ENCODE peak calls at places on chromosome 2, in ten cellular contexts. V is fibroblast of the aortic adventitia, I is NCI-H146, M is naive B cell, B is endothelial cell, P is skeletal muscle cell, L is ELR, Y is ACHN, Z is left cardiac atrium, W is aorta. T is an unnamed sample.

GRCh38 chr2:176123483-176123843 is 944 bp downstream of the HOXD9 start:
- DNase-seq in P (no peak), V (no peak), I (no peak), M (no peak), L (no peak), B (no peak), W (no peak), Z (no peak), Y (no peak), T (no peak)

GRCh38 chr2:74778381-74779371 is 55.3 kb upstream of the HK2 start:
- DNase-seq in Z (peak), V (no peak), P (no peak), I (peak), L (peak), Y (no peak), B (peak), W (peak), M (no peak), T (peak)

GRCh38 chr2:6325616-6326015 is 540.1 kb downstream of the CMPK2 start:
- DNase-seq in I (peak), L (no peak), B (no peak), Y (no peak), M (no peak), Z (no peak), P (no peak), W (no peak), V (no peak), T (no peak)

GRCh38 chr2:46615555-46616487 is 136.5 kb downstream of the TMEM247 start:
- DNase-seq in Y (peak), Z (no peak), M (peak), L (peak), I (no peak), P (no peak), B (peak), W (no peak), V (peak), T (no peak)

GRCh38 chr2:138503087-138503442 is 1.5 kb downstream of the SPOPL start:
- DNase-seq in L (peak), M (peak), V (no peak), B (no peak), I (no peak), W (no peak), Z (no peak), P (no peak), Y (peak), T (no peak)

GRCh38 chr2:229802785-229803184 is 88.4 kb upstream of the DNER start:
- DNase-seq in B (no peak), V (no peak), P (no peak), Y (no peak), L (no peak), Z (no peak), I (no peak), M (no peak), W (no peak), T (no peak)

GRCh38 chr2:189685540-189686229 is 11.2 kb downstream of the ANKAR start:
- DNase-seq in M (no peak), V (peak), I (no peak), P (peak), W (peak), Z (peak), Y (peak), B (no peak), L (peak), T (no peak)

GRCh38 chr2:213161759-213162514 is 10.5 kb upstream of the IKZF2 start:
- DNase-seq in W (no peak), B (no peak), M (no peak), P (no peak), V (peak), I (no peak), L (peak), Z (no peak), Y (no peak), T (no peak)

GRCh38 chr2:54624611-54625071 is 98.8 kb upstream of the EML6 start:
- DNase-seq in I (no peak), W (no peak), L (no peak), V (peak), Z (peak), B (no peak), M (no peak), Y (no peak), P (peak), T (no peak)

GRCh38 chr2:11101430-11101829 is 53.8 kb upstream of the SLC66A3 start:
- DNase-seq in L (no peak), P (no peak), Y (no peak), W (no peak), V (no peak), M (no peak), B (no peak), I (no peak), Z (no peak), T (no peak)

GRCh38 chr2:216590780-216591179 is 42.4 kb upstream of the IGFBP2 start:
- DNase-seq in I (no peak), W (peak), L (peak), Z (peak), B (no peak), Y (no peak), P (no peak), V (peak), M (no peak), T (no peak)

GRCh38 chr2:88950010-88950409 is 258.5 kb downstream of the RPIA start:
- DNase-seq in B (peak), M (peak), V (peak), Y (peak), Z (no peak), I (peak), P (no peak), L (peak), W (no peak), T (no peak)

GRCh38 chr2:79114797-79115494 is 5.3 kb upstream of the REG1A start:
- DNase-seq in M (no peak), W (no peak), Y (no peak), V (no peak), L (no peak), P (no peak), Z (no peak), I (no peak), B (no peak), T (no peak)

GRCh38 chr2:159177957-159178356 is 108.5 kb downstream of the WDSUB1 start:
- DNase-seq in Z (no peak), V (no peak), P (no peak), W (no peak), B (no peak), I (peak), Y (no peak), M (no peak), L (no peak), T (no peak)

GRCh38 chr2:43556256-43556655 is 39.6 kb downstream of the THADA start:
- DNase-seq in V (no peak), P (no peak), I (no peak), B (no peak), L (no peak), M (no peak), W (no peak), Y (no peak), Z (no peak), T (no peak)

GRCh38 chr2:54065411-54065810 is 50.0 kb upstream of the ACYP2 start:
- DNase-seq in L (peak), M (no peak), B (no peak), W (no peak), I (no peak), P (peak), Y (peak), Z (no peak), V (peak), T (no peak)

GRCh38 chr2:99640568-99641215 is 150.9 kb upstream of the REV1 start:
- DNase-seq in V (no peak), Z (no peak), I (no peak), M (no peak), B (no peak), P (no peak), L (no peak), Y (no peak), W (no peak), T (no peak)

GRCh38 chr2:112829247-112829646 is 7.3 kb downstream of the IL1B start:
- DNase-seq in I (no peak), L (peak), M (no peak), P (no peak), W (no peak), B (no peak), V (no peak), Z (no peak), Y (no peak), T (no peak)

GRCh38 chr2:158953926-158954763 is 14.3 kb upstream of the TANC1 start:
- DNase-seq in Z (peak), B (no peak), L (peak), W (peak), M (no peak), I (peak), P (peak), Y (peak), V (peak), T (no peak)

GRCh38 chr2:47198985-47199451 is 43.9 kb upstream of the STPG4 start:
- DNase-seq in Z (no peak), M (no peak), V (peak), P (peak), W (no peak), L (peak), I (no peak), B (no peak), Y (no peak), T (no peak)

GRCh38 chr2:236086971-236087465 is 81.2 kb downstream of the GBX2 start:
- DNase-seq in P (no peak), I (peak), M (no peak), B (no peak), W (no peak), V (no peak), Z (no peak), Y (peak), L (no peak), T (no peak)

GRCh38 chr2:166240387-166241313 is 112.8 kb upstream of the SCN1A start:
- DNase-seq in Z (no peak), Y (no peak), V (peak), L (peak), B (no peak), P (no peak), W (no peak), I (no peak), M (no peak), T (no peak)

GRCh38 chr2:70045932-70046331 is 41.3 kb upstream of the PCBP1 start:
- DNase-seq in V (no peak), W (no peak), M (no peak), P (no peak), B (no peak), L (no peak), Y (no peak), Z (no peak), I (no peak), T (no peak)

GRCh38 chr2:205948883-205949282 is 137.1 kb downstream of the INO80D start:
- DNase-seq in Y (no peak), W (no peak), P (no peak), L (no peak), V (no peak), M (no peak), Z (no peak), I (no peak), B (no peak), T (no peak)

GRCh38 chr2:111119004-111119846 is 1.5 kb upstream of the BCL2L11 start:
- DNase-seq in L (no peak), W (peak), M (peak), P (no peak), I (no peak), Z (peak), Y (no peak), B (peak), V (no peak), T (no peak)

GRCh38 chr2:200373973-200374416 is 67.5 kb downstream of the SPATS2L start:
- DNase-seq in I (no peak), Y (peak), Z (no peak), M (peak), P (no peak), L (no peak), V (no peak), W (no peak), B (no peak), T (no peak)

GRCh38 chr2:78418041-78418440 is 607.5 kb upstream of the REG3G start:
- DNase-seq in B (no peak), L (no peak), P (no peak), Y (no peak), W (no peak), Z (no peak), M (no peak), I (no peak), V (no peak), T (peak)

GRCh38 chr2:31428001-31428418 is 13.5 kb upstream of the XDH start:
- DNase-seq in L (peak), V (peak), P (no peak), I (no peak), W (no peak), Y (peak), M (no peak), Z (no peak), B (no peak), T (no peak)

GRCh38 chr2:48175254-48175653 is 269.0 kb upstream of the FBXO11 start:
- DNase-seq in W (no peak), M (no peak), P (peak), Y (no peak), V (no peak), Z (no peak), L (peak), I (no peak), B (no peak), T (no peak)